ENCODE peak calls at places on chromosomes 12 and 14, in ten cellular contexts. Z is cardiac muscle cell; I is H9; J is ovary; Y is adrenal gland; O is SK-N-SH; L is heart right ventricle; H is PC-9; C is uterus; T is CD8-positive, alpha-beta T cell. Q is an unnamed sample. For H3K9me3 and H3K4me1, the result is how much of the 10 kb centered on the place peaks cover.

GRCh38 chr12:42981379-42981778 is 391.8 kb upstream of the PRICKLE1 start:
- DNase-seq in Z (no peak), I (no peak), J (no peak), Y (no peak), O (no peak), L (no peak), H (no peak), C (no peak), T (no peak), Q (no peak)

GRCh38 chr12:94326727-94327126 is 132.9 kb downstream of the CEP83 start:
- DNase-seq in Z (peak), I (no peak), J (no peak), Y (no peak), O (no peak), L (no peak), H (no peak), C (no peak), T (no peak), Q (no peak)

GRCh38 chr14:35384386-35385041 is 20.0 kb downstream of the NFKBIA start:
- DNase-seq in Z (peak), I (no peak), J (peak), Y (peak), O (no peak), L (peak), H (no peak), C (peak), T (no peak), Q (peak)

GRCh38 chr14:74620497-74620921 is 8.5 kb upstream of the LTBP2 start:
- DNase-seq in Z (peak), I (no peak), J (no peak), Y (no peak), O (no peak), L (no peak), H (peak), C (no peak), T (no peak), Q (no peak)

GRCh38 chr12:95169368-95169767 is 47.9 kb downstream of the FGD6 start:
- DNase-seq in Z (peak), I (no peak), J (no peak), Y (peak), O (no peak), L (no peak), H (no peak), C (no peak), T (no peak), Q (no peak)

GRCh38 chr12:123139926-123140674 is 10.8 kb downstream of the PITPNM2 start:
- DNase-seq in Z (peak), I (no peak), J (peak), Y (peak), O (no peak), L (no peak), H (peak), C (no peak), T (no peak), Q (no peak)

GRCh38 chr12:48972213-48973021 is 882 bp upstream of the WNT10B start:
- DNase-seq in Z (no peak), I (peak), J (no peak), Y (no peak), O (peak), L (no peak), H (peak), C (no peak), T (no peak), Q (no peak)

GRCh38 chr12:12655061-12655460 is 40.9 kb downstream of the GPR19 start:
- DNase-seq in Z (no peak), I (no peak), J (no peak), Y (no peak), O (no peak), L (no peak), H (no peak), C (no peak), T (no peak), Q (no peak)

GRCh38 chr14:90547250-90547649 is 150.4 kb downstream of the CALM1 start:
- DNase-seq in Z (no peak), I (no peak), J (no peak), Y (no peak), O (no peak), L (no peak), H (no peak), C (no peak), T (no peak), Q (no peak)

GRCh38 chr12:109696485-109697269 is 16.9 kb upstream of the FAM222A start:
- DNase-seq in Z (peak), I (no peak), J (no peak), Y (no peak), O (no peak), L (no peak), H (no peak), C (no peak), T (no peak), Q (no peak)

GRCh38 chr14:50714452-50715073 is 46.5 kb upstream of the SAV1 start:
- DNase-seq in Z (peak), I (no peak), J (no peak), Y (peak), O (peak), L (peak), H (no peak), C (no peak), T (no peak), Q (no peak)

GRCh38 chr12:26238341-26239126 is 43.2 kb downstream of the SSPN start:
- DNase-seq in Z (peak), I (no peak), J (no peak), Y (no peak), O (no peak), L (no peak), H (no peak), C (no peak), T (no peak), Q (peak)

GRCh38 chr12:91380651-91381050 is 198.0 kb upstream of the DCN start:
- DNase-seq in Z (no peak), I (no peak), J (no peak), Y (no peak), O (no peak), L (no peak), H (no peak), C (no peak), T (no peak), Q (no peak)

GRCh38 chr12:116620085-116620734 is 61.0 kb downstream of the MAP1LC3B2 start:
- DNase-seq in Z (no peak), I (no peak), J (no peak), Y (no peak), O (no peak), L (no peak), H (no peak), C (no peak), T (no peak), Q (no peak)

GRCh38 chr14:29419736-29420135 is 507.9 kb downstream of the PRKD1 start:
- DNase-seq in Z (no peak), I (no peak), J (no peak), Y (no peak), O (no peak), L (no peak), H (no peak), C (no peak), T (no peak), Q (no peak)

GRCh38 chr14:29426083-29426482 is 501.6 kb downstream of the PRKD1 start:
- DNase-seq in Z (no peak), I (no peak), J (no peak), Y (no peak), O (no peak), L (no peak), H (no peak), C (no peak), T (no peak), Q (no peak)

GRCh38 chr14:29421156-29421728 is 506.4 kb downstream of the PRKD1 start:
- DNase-seq in Z (no peak), I (no peak), J (no peak), Y (no peak), O (no peak), L (no peak), H (no peak), C (no peak), T (no peak), Q (no peak)
- TF ChIP-seq CTCF in Z (no peak), I (no peak), J (no peak), Y (no peak), O (no peak), L (no peak), H (no peak), C (no peak), T (no peak), Q (no peak)

DNA sequence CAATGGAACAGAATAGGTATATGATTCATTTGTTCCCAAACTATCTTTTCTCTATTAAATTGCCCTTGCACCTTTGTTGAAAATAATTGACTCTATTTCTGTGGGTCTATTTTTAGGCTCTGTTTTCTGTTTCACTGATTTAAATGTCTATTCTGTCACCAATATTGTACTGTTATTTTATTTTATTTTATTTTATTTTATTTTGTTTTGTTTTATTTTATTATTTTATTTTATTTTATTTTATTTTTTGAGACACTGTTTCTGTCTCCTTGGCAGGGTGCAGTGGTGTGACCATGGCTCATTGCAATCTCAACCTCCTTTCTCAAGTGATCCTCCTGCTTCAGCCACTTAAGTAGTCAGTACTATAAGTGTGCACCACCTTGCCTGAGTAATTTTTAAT is 34.9 kb downstream of the OR4N2 start:
- DNase-seq in Z (no peak), I (no peak), J (no peak), Y (no peak), O (no peak), L (no peak), H (no peak), C (no peak), T (no peak), Q (no peak)
- H3K9me3 ChIP-seq in Z (under half), I (half or more), J (under half), Y (under half), O (under half), L (under half), H (under half), C (under half), T (under half), Q (under half)

DNA sequence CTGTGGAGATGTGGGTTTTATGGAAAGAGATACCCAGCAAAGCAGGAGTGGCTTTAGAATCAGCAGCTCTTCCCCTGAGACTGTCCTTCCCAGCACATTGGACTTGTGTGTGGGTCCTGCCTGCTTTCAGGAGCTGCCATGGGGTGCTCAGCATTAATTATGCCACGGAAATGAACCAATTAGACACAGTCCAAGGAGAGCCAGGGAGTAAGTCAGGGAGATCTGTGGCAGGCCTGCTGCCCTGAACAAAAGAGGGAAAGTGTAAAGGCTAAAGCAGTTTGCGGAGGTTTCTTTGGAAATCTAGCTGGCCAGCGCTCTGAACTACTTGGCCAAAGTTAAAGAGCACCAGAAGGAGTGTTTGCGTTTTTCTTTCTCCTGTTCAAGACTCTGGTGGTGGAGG is 65.7 kb upstream of the SRSF5 start:
- DNase-seq in Z (no peak), I (no peak), J (no peak), Y (no peak), O (no peak), L (no peak), H (no peak), C (no peak), T (no peak), Q (no peak)
- H3K4me1 ChIP-seq in Z (under half), I (under half), J (under half), Y (half or more), O (under half), L (under half), H (under half), C (under half), T (under half), Q (under half)

GRCh38 chr14:54902143-54902520 is 494 bp downstream of the GCH1 start:
- DNase-seq in Z (peak), I (peak), J (peak), Y (peak), O (peak), L (peak), H (peak), C (peak), T (peak), Q (peak)
- TF ChIP-seq CTCF in Z (no peak), I (no peak), J (no peak), Y (no peak), O (no peak), L (no peak), H (no peak), C (no peak), T (no peak), Q (no peak)

GRCh38 chr14:32800320-32800719 is 138.4 kb upstream of the NPAS3 start:
- DNase-seq in Z (no peak), I (no peak), J (no peak), Y (no peak), O (no peak), L (no peak), H (no peak), C (no peak), T (no peak), Q (no peak)
- H3K9me3 ChIP-seq in Z (under half), I (under half), J (under half), Y (under half), O (under half), L (under half), H (under half), C (under half), T (under half), Q (under half)

Q was measured in psoas muscle.